ENCODE peak calls at places on chromosomes 5 and 9, in ten cellular contexts. V, G, O, F, Q, Y, U, C, B and Z are unnamed samples.

GRCh38 chr9:133691659-133692363 is 46.3 kb downstream of the SARDH start:
- DNase-seq in V (no peak), G (no peak), O (no peak), F (no peak), Q (no peak), Y (no peak), U (no peak), C (peak; percentile 39), B (no peak), Z (no peak)

GRCh38 chr5:32859211-32859641 is 148.1 kb downstream of the NPR3 start:
- DNase-seq in V (no peak), G (no peak), O (no peak), F (no peak), Q (no peak), Y (peak; percentile 28), U (no peak), C (no peak), B (no peak), Z (no peak)

GRCh38 chr9:96418920-96419690 is 935 bp upstream of the ZNF367 start:
- DNase-seq in V (peak; percentile 31), G (peak; percentile 62), O (no peak), F (peak; percentile 80), Q (peak; percentile 78), Y (peak; percentile 58), U (peak; percentile 73), C (peak; percentile 45), B (no peak), Z (peak; percentile 36)

GRCh38 chr5:93635991-93636390 is 53.0 kb downstream of the NR2F1 start:
- DNase-seq in V (no peak), G (no peak), O (no peak), F (no peak), Q (no peak), Y (no peak), U (no peak), C (no peak), B (no peak), Z (no peak)

GRCh38 chr5:148147415-148147814 is 20.9 kb upstream of the SPINK14 start:
- DNase-seq in V (no peak), G (no peak), O (no peak), F (no peak), Q (no peak), Y (no peak), U (peak; percentile 81), C (peak; percentile 55), B (no peak), Z (no peak)

GRCh38 chr9:92962303-92962649 is 15.0 kb downstream of the FGD3 start:
- DNase-seq in V (no peak), G (no peak), O (no peak), F (no peak), Q (no peak), Y (no peak), U (no peak), C (no peak), B (no peak), Z (no peak)

GRCh38 chr9:98161851-98162250 is 30.6 kb downstream of the CORO2A start:
- DNase-seq in V (no peak), G (no peak), O (no peak), F (no peak), Q (no peak), Y (no peak), U (no peak), C (no peak), B (no peak), Z (no peak)

GRCh38 chr9:131367445-131367844 is 26.4 kb upstream of the PRRC2B start:
- DNase-seq in V (no peak), G (no peak), O (no peak), F (no peak), Q (no peak), Y (no peak), U (no peak), C (no peak), B (no peak), Z (no peak)

GRCh38 chr5:168661593-168662485 is 82.7 kb upstream of the PANK3 start:
- DNase-seq in V (no peak), G (no peak), O (no peak), F (no peak), Q (no peak), Y (peak; percentile 26), U (no peak), C (no peak), B (no peak), Z (no peak)

GRCh38 chr9:126722922-126723806 is 81.7 kb upstream of the ZBTB43 start:
- DNase-seq in V (peak; percentile 60), G (no peak), O (peak; percentile 18), F (peak; percentile 69), Q (peak; percentile 32), Y (no peak), U (no peak), C (no peak), B (no peak), Z (no peak)

GRCh38 chr9:133992780-133993634 is 883 bp upstream of the VAV2 start:
- DNase-seq in V (peak; percentile 57), G (peak; percentile 80), O (peak; percentile 82), F (peak; percentile 88), Q (peak; percentile 80), Y (peak; percentile 91), U (peak; percentile 77), C (peak; percentile 66), B (peak; percentile 74), Z (peak; percentile 70)

GRCh38 chr9:76634356-76635054 is 129.7 kb upstream of the PCA3 start:
- DNase-seq in V (no peak), G (no peak), O (no peak), F (no peak), Q (peak; percentile 11), Y (peak; percentile 55), U (peak; percentile 15), C (peak; percentile 89), B (no peak), Z (no peak)

GRCh38 chr9:18985996-18986395 is 47.0 kb downstream of the SAXO1 start:
- DNase-seq in V (no peak), G (no peak), O (no peak), F (no peak), Q (no peak), Y (no peak), U (no peak), C (no peak), B (no peak), Z (no peak)

GRCh38 chr9:34985311-34985899 is 4.1 kb upstream of the DNAJB5 start:
- DNase-seq in V (no peak), G (peak; percentile 56), O (no peak), F (peak; percentile 78), Q (peak; percentile 84), Y (peak; percentile 32), U (peak; percentile 57), C (no peak), B (no peak), Z (peak; percentile 72)

GRCh38 chr9:135588371-135588770 is 26.8 kb downstream of the PAEP start:
- DNase-seq in V (no peak), G (no peak), O (no peak), F (no peak), Q (no peak), Y (no peak), U (no peak), C (no peak), B (no peak), Z (no peak)

GRCh38 chr9:4600363-4600762 is 61.7 kb upstream of the PLPP6 start:
- DNase-seq in V (no peak), G (no peak), O (no peak), F (no peak), Q (no peak), Y (no peak), U (no peak), C (no peak), B (no peak), Z (no peak)

GRCh38 chr9:108241384-108241783 is 614.4 kb downstream of the ACTL7B start:
- DNase-seq in V (no peak), G (no peak), O (no peak), F (no peak), Q (no peak), Y (no peak), U (no peak), C (no peak), B (no peak), Z (no peak)

GRCh38 chr9:127153484-127153883 is 31.0 kb upstream of the ANGPTL2 start:
- DNase-seq in V (no peak), G (no peak), O (no peak), F (peak; percentile 16), Q (no peak), Y (no peak), U (no peak), C (no peak), B (no peak), Z (no peak)

GRCh38 chr5:180235846-180236245 is 26.8 kb upstream of the RASGEF1C start:
- DNase-seq in V (no peak), G (no peak), O (no peak), F (no peak), Q (no peak), Y (no peak), U (no peak), C (no peak), B (no peak), Z (no peak)

GRCh38 chr9:85685081-85685480 is 56.7 kb downstream of the AGTPBP1 start:
- DNase-seq in V (no peak), G (no peak), O (no peak), F (no peak), Q (no peak), Y (no peak), U (no peak), C (no peak), B (no peak), Z (no peak)

GRCh38 chr5:29790281-29790680 is 1403.2 kb upstream of the CDH6 start:
- DNase-seq in V (no peak), G (no peak), O (no peak), F (no peak), Q (no peak), Y (no peak), U (no peak), C (no peak), B (no peak), Z (no peak)

GRCh38 chr9:6703898-6704639 is 53.7 kb upstream of the KDM4C start:
- DNase-seq in V (peak; percentile 70), G (peak; percentile 82), O (peak; percentile 84), F (peak; percentile 96), Q (peak; percentile 93), Y (peak; percentile 70), U (peak; percentile 68), C (peak; percentile 37), B (peak; percentile 76), Z (peak; percentile 56)

GRCh38 chr5:157581870-157582269 is 6.3 kb upstream of the ADAM19 start:
- DNase-seq in V (no peak), G (no peak), O (no peak), F (no peak), Q (peak; percentile 10), Y (no peak), U (no peak), C (no peak), B (no peak), Z (no peak)

GRCh38 chr5:127170918-127171600 is 97.8 kb upstream of the C5orf63 start:
- DNase-seq in V (no peak), G (no peak), O (no peak), F (no peak), Q (no peak), Y (no peak), U (no peak), C (no peak), B (no peak), Z (no peak)

GRCh38 chr5:96322217-96322616 is 110.8 kb downstream of the PCSK1 start:
- DNase-seq in V (no peak), G (no peak), O (no peak), F (no peak), Q (no peak), Y (no peak), U (no peak), C (no peak), B (no peak), Z (no peak)

GRCh38 chr5:37816883-37817282 is 23.0 kb downstream of the GDNF start:
- DNase-seq in V (no peak), G (no peak), O (peak; percentile 61), F (no peak), Q (peak; percentile 11), Y (no peak), U (no peak), C (no peak), B (no peak), Z (peak; percentile 35)

GRCh38 chr5:35302544-35302943 is 72.3 kb upstream of the PRLR start:
- DNase-seq in V (no peak), G (no peak), O (no peak), F (no peak), Q (no peak), Y (no peak), U (no peak), C (no peak), B (no peak), Z (no peak)

GRCh38 chr5:111820072-111820471 is 63.1 kb upstream of the NREP start:
- DNase-seq in V (no peak), G (no peak), O (no peak), F (no peak), Q (no peak), Y (no peak), U (peak; percentile 11), C (no peak), B (no peak), Z (peak; percentile 27)